ENCODE peak calls at places on chromosomes 1 and 21, in four cellular contexts. J is WTC11, G is HepG2, L is K562. M is an unnamed sample.
A peak's percentile ranks its signal among the peaks of the same experiment; 100 is the strongest.

GRCh38 chr1:41662061-41662655 is 177.7 kb upstream of the EDN2 start:
- DNase-seq in J (peak; percentile 53), G (no peak), L (no peak), M (peak; percentile 68)

GRCh38 chr1:231727171-231727570 is 100.6 kb downstream of the DISC1 start:
- DNase-seq in J (no peak), G (no peak), L (no peak), M (no peak)

GRCh38 chr1:87897486-87897885 is 568.8 kb downstream of the LMO4 start:
- DNase-seq in J (no peak), G (no peak), L (no peak), M (no peak)

GRCh38 chr1:119141660-119142059 is 1.2 kb upstream of the WARS2 start:
- DNase-seq in J (no peak), G (no peak), L (no peak), M (no peak)

GRCh38 chr21:45537746-45538291 is 4.4 kb downstream of the SLC19A1 start:
- DNase-seq in J (peak; percentile 5), G (no peak), L (no peak), M (no peak)

GRCh38 chr1:145908653-145909052 is 1.2 kb downstream of the ITGA10 start:
- DNase-seq in J (no peak), G (no peak), L (no peak), M (no peak)

GRCh38 chr1:110630770-110631663 is 24.9 kb upstream of the KCNA2 start:
- DNase-seq in J (peak; percentile 87), G (peak; percentile 40), L (peak; percentile 84), M (peak; percentile 91)

GRCh38 chr1:10295471-10296085 is 85.2 kb downstream of the KIF1B start:
- DNase-seq in J (no peak), G (no peak), L (no peak), M (no peak)

GRCh38 chr1:76136894-76137293 is 62.3 kb downstream of the ST6GALNAC3 start:
- DNase-seq in J (no peak), G (no peak), L (no peak), M (no peak)

GRCh38 chr1:224866940-224867339 is 62.5 kb upstream of the DNAH14 start:
- DNase-seq in J (no peak), G (no peak), L (no peak), M (no peak)

GRCh38 chr1:39196244-39197215 is 8.0 kb upstream of the MACF1 start:
- DNase-seq in J (no peak), G (no peak), L (peak; percentile 45), M (no peak)

GRCh38 chr1:228392111-228392936 is 14.3 kb downstream of the TRIM11 start:
- DNase-seq in J (no peak), G (no peak), L (peak; percentile 57), M (no peak)

GRCh38 chr1:218996362-218996761 is 177.3 kb upstream of the LYPLAL1 start:
- DNase-seq in J (no peak), G (no peak), L (no peak), M (no peak)

GRCh38 chr21:38804617-38805281 is 980 bp upstream of the ETS2 start:
- DNase-seq in J (peak; percentile 63), G (no peak), L (peak; percentile 77), M (no peak)

GRCh38 chr1:40712405-40712944 is 21.0 kb downstream of the NFYC start:
- DNase-seq in J (no peak), G (no peak), L (no peak), M (no peak)

GRCh38 chr1:160748877-160749269 is 9.8 kb downstream of the SLAMF7 start:
- DNase-seq in J (no peak), G (no peak), L (no peak), M (no peak)

GRCh38 chr1:228842094-228842775 is 107.0 kb downstream of the RHOU start:
- DNase-seq in J (no peak), G (peak; percentile 73), L (peak; percentile 26), M (peak; percentile 55)

GRCh38 chr1:247448107-247448778 is 9.7 kb downstream of the OR2B11 start:
- DNase-seq in J (peak; percentile 74), G (no peak), L (peak; percentile 64), M (peak; percentile 59)

GRCh38 chr1:196649990-196650389 is 1.9 kb upstream of the CFH start:
- DNase-seq in J (no peak), G (no peak), L (no peak), M (no peak)

GRCh38 chr21:34593954-34594531 is 20.9 kb downstream of the RCAN1 start:
- DNase-seq in J (no peak), G (no peak), L (no peak), M (no peak)

GRCh38 chr1:116075981-116076380 is 35.2 kb upstream of the MAB21L3 start:
- DNase-seq in J (no peak), G (no peak), L (no peak), M (no peak)

GRCh38 chr1:163875927-163876320 is 554.2 kb downstream of the NUF2 start:
- DNase-seq in J (no peak), G (no peak), L (no peak), M (no peak)

GRCh38 chr1:178541829-178542553 is 29.1 kb downstream of the TEX35 start:
- DNase-seq in J (peak; percentile 45), G (peak; percentile 88), L (peak; percentile 56), M (peak; percentile 64)

GRCh38 chr1:58620259-58620658 is 43.2 kb upstream of the TACSTD2 start:
- DNase-seq in J (no peak), G (peak; percentile 12), L (no peak), M (no peak)

GRCh38 chr21:34642211-34643075 is 26.4 kb upstream of the CLIC6 start:
- DNase-seq in J (no peak), G (no peak), L (no peak), M (no peak)

GRCh38 chr1:164953815-164954214 is 394.8 kb downstream of the PBX1 start:
- DNase-seq in J (no peak), G (no peak), L (no peak), M (peak; percentile 30)

GRCh38 chr1:229855999-229856650 is 210.9 kb upstream of the GALNT2 start:
- DNase-seq in J (no peak), G (no peak), L (no peak), M (no peak)

GRCh38 chr1:51955797-51956527 is 34.5 kb downstream of the RAB3B start:
- DNase-seq in J (no peak), G (no peak), L (no peak), M (no peak)

GRCh38 chr1:9841460-9841859 is 17.7 kb upstream of the CLSTN1 start:
- DNase-seq in J (no peak), G (no peak), L (no peak), M (no peak)

GRCh38 chr1:39720094-39720999 is 18.3 kb upstream of the PPIE start:
- DNase-seq in J (no peak), G (peak; percentile 51), L (peak; percentile 48), M (peak; percentile 45)

GRCh38 chr1:7827134-7827955 is 25.5 kb downstream of the UTS2 start:
- DNase-seq in J (no peak), G (no peak), L (peak; percentile 69), M (no peak)

GRCh38 chr1:168555521-168556046 is 11.8 kb upstream of the XCL2 start:
- DNase-seq in J (no peak), G (peak; percentile 90), L (no peak), M (no peak)

GRCh38 chr1:117312453-117313138 is 54.7 kb upstream of the MAN1A2 start:
- DNase-seq in J (no peak), G (peak; percentile 43), L (peak; percentile 28), M (peak; percentile 68)

GRCh38 chr1:240478536-240478935 is 133.4 kb downstream of the GREM2 start:
- DNase-seq in J (no peak), G (no peak), L (no peak), M (no peak)
- TF ChIP-seq ELF4 in J (no peak), G (no peak), L (no peak), M (no peak)

DNA sequence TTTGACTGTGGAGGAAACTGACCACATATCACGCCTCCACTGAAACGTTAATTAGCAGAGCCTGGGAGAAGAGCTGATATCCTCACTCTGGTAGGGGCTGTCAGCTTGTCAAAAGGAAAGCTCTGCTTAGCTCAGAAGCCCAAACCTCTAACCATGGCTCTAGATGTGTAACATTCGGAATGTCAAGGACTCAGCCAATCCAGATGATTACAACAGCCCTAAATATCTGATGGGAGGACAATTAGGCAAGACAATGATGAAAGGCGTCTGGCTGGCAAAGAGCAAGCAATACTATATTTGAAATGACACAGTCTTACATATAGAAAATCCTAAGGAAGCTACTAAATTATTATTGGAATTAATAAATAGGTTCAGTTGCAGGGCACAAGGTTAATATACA is 45.7 kb upstream of the COX20 start:
- DNase-seq in J (no peak), G (no peak), L (no peak), M (no peak)
- TF ChIP-seq ELF4 in J (no peak), G (no peak), L (no peak), M (no peak)

GRCh38 chr1:93702102-93702827 is 20.6 kb upstream of the BCAR3 start:
- DNase-seq in J (no peak), G (no peak), L (no peak), M (no peak)
- TF ChIP-seq ELF4 in J (no peak), G (no peak), L (no peak), M (no peak)

DNA sequence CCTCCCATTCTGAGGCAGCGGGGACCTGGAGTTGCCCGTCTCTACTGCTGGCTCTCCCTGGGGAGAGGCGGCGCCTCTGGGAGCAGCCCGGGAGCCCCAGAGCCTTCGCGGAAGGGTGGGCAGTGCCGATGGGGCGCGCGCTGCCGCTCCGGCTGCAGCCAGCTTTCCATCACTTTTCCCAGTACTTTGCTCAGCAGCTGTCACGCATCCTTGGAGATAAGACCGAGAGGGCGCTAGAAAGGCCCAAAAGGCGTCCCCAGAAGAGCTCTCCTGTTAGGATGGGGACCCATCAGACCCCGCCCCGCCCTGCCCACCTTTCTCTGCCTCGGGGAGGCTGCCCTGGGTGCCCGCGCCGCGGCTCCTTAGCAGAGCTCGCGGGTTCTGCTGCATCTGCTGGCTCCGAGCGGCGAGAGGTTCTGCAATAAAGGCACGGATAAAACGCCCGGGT is 531 bp downstream of the KCNH1 start:
- DNase-seq in J (peak; percentile 41), G (no peak), L (no peak), M (no peak)
- TF ChIP-seq ELF4 in J (no peak), G (no peak), L (no peak), M (no peak)

GRCh38 chr1:26581287-26581651 is 51.7 kb downstream of the RPS6KA1 start:
- DNase-seq in J (no peak), G (peak; percentile 16), L (no peak), M (no peak)

GRCh38 chr1:26582053-26582835 is 52.7 kb downstream of the RPS6KA1 start:
- DNase-seq in J (no peak), G (no peak), L (no peak), M (no peak)

GRCh38 chr1:26580116-26580515 is 50.6 kb downstream of the RPS6KA1 start:
- DNase-seq in J (no peak), G (no peak), L (no peak), M (no peak)

GRCh38 chr1:26582836-26583460 is 53.4 kb downstream of the RPS6KA1 start:
- DNase-seq in J (no peak), G (no peak), L (no peak), M (no peak)

DNA sequence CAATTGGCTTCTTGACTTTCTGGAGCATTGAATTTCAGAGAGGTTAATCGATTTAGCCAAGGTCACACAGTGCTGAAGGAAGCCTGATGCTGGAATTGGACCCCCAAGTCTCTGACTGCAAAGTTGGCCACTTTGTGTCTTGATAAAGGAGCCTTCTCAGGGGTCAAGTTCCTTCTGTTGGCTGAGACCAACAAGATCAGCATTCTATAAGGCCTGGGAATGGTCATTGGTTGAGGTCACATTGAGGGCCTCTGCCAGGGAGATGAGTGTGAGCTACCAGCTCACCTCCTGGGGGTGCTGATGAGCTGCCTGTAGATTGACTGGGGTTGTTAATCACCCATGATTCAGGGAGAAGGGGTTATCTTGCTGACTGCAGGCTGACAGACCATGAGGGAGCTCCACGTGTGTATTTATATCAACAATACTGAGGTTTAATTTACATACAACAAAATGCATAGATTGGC is 54.5 kb downstream of the RPS6KA1 start:
- DNase-seq in J (peak; percentile 66), G (no peak), L (peak; percentile 92), M (peak; percentile 45)
- TF ChIP-seq ELF4 in J (no peak), G (no peak), L (no peak), M (no peak)

M was measured in HEK293T.